ENCODE peak calls at places on chromosomes 4 and X, in five cellular contexts. N, T, S, R and F are unnamed samples.

GRCh38 chr4:36288727-36289126 is 7.3 kb downstream of the DTHD1 start:
- DNase-seq in R (no peak), S (no peak), T (no peak), N (no peak), F (no peak)

GRCh38 chrX:47093248-47093647 is 15.0 kb downstream of the RGN start:
- DNase-seq in R (peak; percentile 46), S (no peak), T (no peak), N (no peak), F (peak; percentile 34)

GRCh38 chrX:110853610-110854009 is 58.0 kb upstream of the CHRDL1 start:
- DNase-seq in T (no peak), N (peak; percentile 5), S (peak; percentile 24), R (peak; percentile 51), F (peak; percentile 69)

GRCh38 chr4:75080888-75081287 is 148.0 kb downstream of the PARM1 start:
- DNase-seq in N (no peak), T (no peak), S (no peak), R (no peak), F (no peak)

GRCh38 chr4:39976945-39977488 is 694 bp downstream of the PDS5A start:
- DNase-seq in N (peak; percentile 42), R (peak; percentile 17), S (peak; percentile 13), T (peak; percentile 52), F (no peak)

GRCh38 chr4:40328383-40328782 is 6.8 kb upstream of the CHRNA9 start:
- DNase-seq in N (no peak), T (no peak), S (no peak), R (no peak), F (no peak)

GRCh38 chrX:16148896-16149295 is 18.4 kb upstream of the MAGEB17 start:
- DNase-seq in S (peak; percentile 2), R (no peak), T (no peak), N (no peak), F (no peak)

GRCh38 chr4:119040711-119041185 is 94.9 kb upstream of the MYOZ2 start:
- DNase-seq in R (no peak), N (no peak), T (no peak), S (no peak), F (no peak)

GRCh38 chr4:42914937-42915336 is 22.4 kb downstream of the GRXCR1 start:
- DNase-seq in T (no peak), S (no peak), N (no peak), R (no peak), F (no peak)

GRCh38 chr4:188107931-188108843 is 1.2 kb downstream of the TRIML2 start:
- DNase-seq in T (no peak), S (no peak), R (no peak), N (no peak), F (no peak)

GRCh38 chr4:155569960-155570515 is 96.6 kb upstream of the GUCY1A1 start:
- DNase-seq in T (no peak), N (no peak), S (no peak), R (no peak), F (no peak)

GRCh38 chr4:80140237-80140636 is 57.1 kb upstream of the PRDM8 start:
- DNase-seq in N (no peak), S (no peak), T (no peak), R (no peak), F (no peak)

GRCh38 chrX:154775611-154776349 is 13.1 kb downstream of the DKC1 start:
- DNase-seq in T (no peak), R (no peak), S (no peak), N (peak; percentile 63), F (peak; percentile 12)

GRCh38 chr4:166989886-166990285 is 244.4 kb downstream of the SPOCK3 start:
- DNase-seq in R (no peak), N (no peak), T (no peak), S (no peak), F (no peak)

GRCh38 chrX:134925551-134925950 is 65.2 kb upstream of the SMIM10 start:
- DNase-seq in S (no peak), T (no peak), N (no peak), R (no peak), F (no peak)

GRCh38 chr4:123484291-123484926 is 87.8 kb downstream of the SPRY1 start:
- DNase-seq in T (no peak), N (no peak), S (no peak), R (no peak), F (no peak)

GRCh38 chrX:69615779-69616519 is at the start of gene EDA:
- DNase-seq in S (peak; percentile 93), N (peak; percentile 90), R (peak; percentile 58), T (peak; percentile 17), F (peak; percentile 54)

GRCh38 chr4:47326067-47326466 is 137.4 kb downstream of the COMMD8 start:
- DNase-seq in R (no peak), N (no peak), S (no peak), T (no peak), F (no peak)

GRCh38 chr4:122050836-122051235 is 99.0 kb upstream of the TRPC3 start:
- DNase-seq in N (no peak), T (no peak), S (no peak), R (no peak), F (no peak)

GRCh38 chr4:16727218-16727617 is 171.2 kb downstream of the LDB2 start:
- DNase-seq in N (peak; percentile 50), T (no peak), R (no peak), S (no peak), F (no peak)

GRCh38 chr4:85200106-85200505 is 233.6 kb upstream of the WDFY3 start:
- DNase-seq in S (no peak), R (no peak), N (no peak), T (no peak), F (no peak)

GRCh38 chr4:133808151-133808550 is 393.4 kb downstream of the PABPC4L start:
- DNase-seq in R (no peak), S (no peak), N (no peak), T (no peak), F (no peak)

GRCh38 chrX:41010188-41010846 is 74.9 kb upstream of the USP9X start:
- DNase-seq in S (peak; percentile 83), T (peak; percentile 14), N (peak; percentile 71), R (peak; percentile 19), F (peak; percentile 32)

GRCh38 chrX:30181353-30181752 is 34.0 kb upstream of the MAGEB2 start:
- DNase-seq in S (no peak), R (no peak), N (no peak), T (no peak), F (no peak)

GRCh38 chr4:96652158-96652557 is 812.3 kb downstream of the PDHA2 start:
- DNase-seq in T (no peak), N (no peak), S (no peak), R (no peak), F (no peak)

GRCh38 chr4:172869621-172870268 is 298.9 kb upstream of the GALNT7 start:
- DNase-seq in T (no peak), N (no peak), R (no peak), S (no peak), F (no peak)

GRCh38 chrX:19212037-19212436 is 89.8 kb upstream of the ADGRG2 start:
- DNase-seq in T (no peak), R (no peak), S (no peak), N (no peak), F (no peak)

GRCh38 chr4:140296335-140296753 is 77.1 kb upstream of the SCOC start:
- DNase-seq in T (no peak), N (no peak), S (peak; percentile 3), R (peak; percentile 93), F (peak; percentile 93)

GRCh38 chrX:129769467-129770154 is 10.1 kb upstream of the SASH3 start:
- DNase-seq in S (no peak), R (no peak), N (no peak), T (no peak), F (no peak)

GRCh38 chrX:12471061-12471460 is 320.2 kb upstream of the PRPS2 start:
- DNase-seq in N (no peak), R (no peak), S (no peak), T (no peak), F (no peak)

GRCh38 chrX:33211356-33212254 is at the start of gene DMD:
- DNase-seq in N (peak; percentile 63), R (no peak), T (no peak), S (peak; percentile 46), F (no peak)

GRCh38 chrX:70331161-70331560 is 41.3 kb downstream of the KIF4A start:
- DNase-seq in S (no peak), R (no peak), N (no peak), T (no peak), F (no peak)

GRCh38 chr4:84158670-84159069 is 340.4 kb downstream of the NKX6-1 start:
- DNase-seq in T (no peak), N (no peak), R (no peak), S (no peak), F (no peak)

GRCh38 chr4:87422104-87423052 is at the start of gene NUDT9:
- DNase-seq in T (peak; percentile 87), N (peak; percentile 96), R (peak; percentile 96), S (peak; percentile 83), F (peak; percentile 95)

GRCh38 chr4:28256295-28256694 is 1395.7 kb downstream of the STIM2 start:
- DNase-seq in T (no peak), N (no peak), S (no peak), R (no peak), F (no peak)